ENCODE peak calls at places on chromosomes 3 and 15, in four cellular contexts. One of them, this sample, is unnamed.
A peak's percentile ranks its signal among the peaks of the same experiment; 100 is the strongest.

GRCh38 chr3:146972726-146973125 is 367.6 kb upstream of the PLSCR5 start:
- DNase-seq in HCT116: no peak
- DNase-seq in stomach: no peak
- DNase-seq in A549: no peak
- DNase-seq in this sample: no peak

GRCh38 chr3:106593381-106593780 is 724.6 kb upstream of the CBLB start:
- DNase-seq in stomach: no peak
- DNase-seq in HCT116: no peak
- DNase-seq in A549: no peak
- DNase-seq in this sample: no peak

GRCh38 chr3:184912166-184912565 is 100.2 kb downstream of the VPS8 start:
- DNase-seq in A549: no peak
- DNase-seq in HCT116: no peak
- DNase-seq in stomach: no peak
- DNase-seq in this sample: no peak

GRCh38 chr15:92393287-92393993 is at the start of gene ST8SIA2:
- DNase-seq in stomach: no peak
- DNase-seq in A549: no peak
- DNase-seq in HCT116: no peak
- DNase-seq in this sample: no peak

GRCh38 chr15:45187894-45188830 is at the start of gene SHF:
- DNase-seq in A549: peak; percentile 20
- DNase-seq in stomach: peak; percentile 65
- DNase-seq in HCT116: no peak
- DNase-seq in this sample: peak; percentile 89

GRCh38 chr3:54827056-54827687 is 100.7 kb downstream of the LRTM1 start:
- DNase-seq in HCT116: no peak
- DNase-seq in stomach: no peak
- DNase-seq in A549: no peak
- DNase-seq in this sample: no peak

GRCh38 chr15:66269326-66270090 is 16.0 kb upstream of the MEGF11 start:
- DNase-seq in HCT116: peak; percentile 70
- DNase-seq in A549: no peak
- DNase-seq in stomach: no peak
- DNase-seq in this sample: no peak

GRCh38 chr3:38457111-38458003 is 3.7 kb downstream of the ACVR2B start:
- DNase-seq in stomach: no peak
- DNase-seq in A549: no peak
- DNase-seq in HCT116: no peak
- DNase-seq in this sample: no peak

GRCh38 chr3:49757197-49757596 is 29.1 kb downstream of the IP6K1 start:
- DNase-seq in stomach: no peak
- DNase-seq in HCT116: no peak
- DNase-seq in A549: no peak
- DNase-seq in this sample: no peak

GRCh38 chr3:129122697-129123055 is 1.1 kb upstream of the RAB43 start:
- DNase-seq in HCT116: no peak
- DNase-seq in A549: no peak
- DNase-seq in stomach: peak; percentile 31
- DNase-seq in this sample: no peak

GRCh38 chr3:109081746-109082510 is 36.0 kb downstream of the MORC1 start:
- DNase-seq in stomach: peak; percentile 30
- DNase-seq in A549: peak; percentile 19
- DNase-seq in HCT116: peak; percentile 48
- DNase-seq in this sample: no peak

GRCh38 chr3:56366641-56366984 is 101.7 kb downstream of the ERC2 start:
- DNase-seq in HCT116: no peak
- DNase-seq in A549: no peak
- DNase-seq in stomach: no peak
- DNase-seq in this sample: no peak

GRCh38 chr15:71809346-71809745 is 1.0 kb upstream of the NR2E3 start:
- DNase-seq in A549: no peak
- DNase-seq in stomach: no peak
- DNase-seq in HCT116: no peak
- DNase-seq in this sample: no peak

GRCh38 chr3:133691410-133692107 is 29.8 kb upstream of the TOPBP1 start:
- DNase-seq in stomach: no peak
- DNase-seq in A549: no peak
- DNase-seq in HCT116: no peak
- DNase-seq in this sample: no peak

GRCh38 chr15:101127503-101128076 is 124.3 kb downstream of the CHSY1 start:
- DNase-seq in stomach: peak; percentile 68
- DNase-seq in A549: no peak
- DNase-seq in HCT116: peak; percentile 15
- DNase-seq in this sample: peak; percentile 88

DNA sequence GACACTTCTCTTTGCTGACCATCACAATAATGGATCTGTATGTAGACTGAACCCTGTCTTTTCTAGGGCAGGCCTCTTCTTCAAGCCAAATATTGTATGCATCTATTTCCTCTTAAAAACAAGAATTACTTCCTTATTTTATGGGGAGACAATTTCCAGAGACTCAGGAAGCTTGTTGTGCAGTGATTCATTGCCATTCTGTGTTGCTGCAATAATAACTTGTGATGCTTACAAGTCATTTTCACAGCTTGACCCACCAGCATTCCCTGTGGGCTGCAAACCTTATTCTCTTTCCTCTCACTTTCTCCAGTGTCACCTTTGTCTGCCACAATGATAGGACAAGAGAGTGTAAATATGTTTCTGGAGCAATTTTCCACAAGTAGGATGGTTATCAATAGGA is 276.7 kb upstream of the SGO1 start:
- DNase-seq in stomach: no peak
- DNase-seq in HCT116: no peak
- DNase-seq in A549: no peak
- DNase-seq in this sample: no peak
- H3K9me3 ChIP-seq in stomach: peaks cover 5% of the 10 kb centered on the region
- H3K9me3 ChIP-seq in HCT116: no peaks in the 10 kb centered on the region
- H3K9me3 ChIP-seq in A549: no peaks in the 10 kb centered on the region
- H3K9me3 ChIP-seq in this sample: peaks cover 22% of the 10 kb centered on the region

DNA sequence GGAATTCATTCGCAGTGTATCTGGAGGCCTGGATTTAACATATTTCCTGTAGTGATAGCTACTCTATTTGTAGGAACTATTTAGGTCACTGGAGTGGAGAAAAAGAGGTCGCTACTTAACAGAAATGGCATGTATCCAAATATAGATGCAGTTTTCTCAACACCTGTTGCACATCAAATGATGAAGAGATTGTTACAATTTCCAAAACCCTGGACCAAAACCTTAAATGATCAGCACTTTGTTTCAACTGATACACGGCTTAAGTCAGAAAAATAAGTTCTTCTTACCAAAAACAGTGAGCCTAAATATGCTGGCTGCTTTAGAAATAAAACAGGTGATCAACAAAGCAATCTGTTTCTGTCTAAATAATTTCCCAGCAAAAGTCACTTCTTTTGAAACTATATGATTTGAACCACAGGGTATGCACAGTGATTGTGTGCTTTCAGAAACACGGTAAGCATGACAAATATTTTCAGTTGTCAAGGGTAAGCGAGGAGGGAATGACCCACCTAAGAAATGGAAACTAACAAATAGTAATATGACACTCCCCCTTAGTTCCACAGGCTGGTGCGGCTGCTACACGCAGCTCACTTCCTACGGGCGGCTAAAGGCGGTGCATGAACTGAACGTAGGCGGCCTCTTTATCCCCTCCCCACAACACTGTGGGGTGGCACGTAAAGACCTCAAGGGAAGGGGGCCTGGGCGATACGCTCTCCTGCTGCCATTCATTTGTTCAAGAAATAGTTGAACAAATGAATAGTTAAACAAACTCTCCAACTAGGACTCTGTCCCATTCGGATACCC is 1.1 kb downstream of the EHD4 start:
- DNase-seq in stomach: peak; percentile 70
- DNase-seq in HCT116: peak; percentile 19
- DNase-seq in A549: peak; percentile 38
- DNase-seq in this sample: peak; percentile 90
- TF ChIP-seq POLR2A in stomach: no peak
- TF ChIP-seq POLR2A in HCT116: no peak
- TF ChIP-seq POLR2A in A549: no peak
- TF ChIP-seq POLR2A in this sample: no peak

GRCh38 chr15:56228854-56229253 is 14.8 kb downstream of the RFX7 start:
- DNase-seq in HCT116: no peak
- DNase-seq in stomach: no peak
- DNase-seq in A549: no peak
- DNase-seq in this sample: no peak
- H3K9me3 ChIP-seq in HCT116: peaks cover 7% of the 10 kb centered on the region
- H3K9me3 ChIP-seq in stomach: peaks cover 48% of the 10 kb centered on the region
- H3K9me3 ChIP-seq in A549: peaks cover 55% of the 10 kb centered on the region
- H3K9me3 ChIP-seq in this sample: peaks cover 76% of the 10 kb centered on the region

GRCh38 chr15:41965441-41966413 is 6.6 kb downstream of the EHD4 start:
- DNase-seq in HCT116: no peak
- DNase-seq in A549: no peak
- DNase-seq in stomach: peak; percentile 23
- DNase-seq in this sample: peak; percentile 21
- TF ChIP-seq POLR2A in HCT116: no peak
- TF ChIP-seq POLR2A in A549: no peak
- TF ChIP-seq POLR2A in stomach: no peak
- TF ChIP-seq POLR2A in this sample: no peak

GRCh38 chr15:20340331-20340811 is 201.2 kb downstream of the GOLGA6L6 start:
- DNase-seq in A549: no peak
- DNase-seq in HCT116: no peak
- DNase-seq in stomach: peak; percentile 51
- DNase-seq in this sample: peak; percentile 88
- H3K9me3 ChIP-seq in A549: peaks cover 54% of the 10 kb centered on the region
- H3K9me3 ChIP-seq in HCT116: peaks cover 49% of the 10 kb centered on the region
- H3K9me3 ChIP-seq in stomach: peaks cover 66% of the 10 kb centered on the region
- H3K9me3 ChIP-seq in this sample: peaks cover 20% of the 10 kb centered on the region

GRCh38 chr3:52532517-52532837 is 1.2 kb downstream of the NT5DC2 start:
- DNase-seq in HCT116: no peak
- DNase-seq in stomach: peak; percentile 41
- DNase-seq in A549: no peak
- DNase-seq in this sample: peak; percentile 66
- TF ChIP-seq POLR2A in HCT116: no peak
- TF ChIP-seq POLR2A in stomach: no peak
- TF ChIP-seq POLR2A in A549: no peak
- TF ChIP-seq POLR2A in this sample: no peak

DNA sequence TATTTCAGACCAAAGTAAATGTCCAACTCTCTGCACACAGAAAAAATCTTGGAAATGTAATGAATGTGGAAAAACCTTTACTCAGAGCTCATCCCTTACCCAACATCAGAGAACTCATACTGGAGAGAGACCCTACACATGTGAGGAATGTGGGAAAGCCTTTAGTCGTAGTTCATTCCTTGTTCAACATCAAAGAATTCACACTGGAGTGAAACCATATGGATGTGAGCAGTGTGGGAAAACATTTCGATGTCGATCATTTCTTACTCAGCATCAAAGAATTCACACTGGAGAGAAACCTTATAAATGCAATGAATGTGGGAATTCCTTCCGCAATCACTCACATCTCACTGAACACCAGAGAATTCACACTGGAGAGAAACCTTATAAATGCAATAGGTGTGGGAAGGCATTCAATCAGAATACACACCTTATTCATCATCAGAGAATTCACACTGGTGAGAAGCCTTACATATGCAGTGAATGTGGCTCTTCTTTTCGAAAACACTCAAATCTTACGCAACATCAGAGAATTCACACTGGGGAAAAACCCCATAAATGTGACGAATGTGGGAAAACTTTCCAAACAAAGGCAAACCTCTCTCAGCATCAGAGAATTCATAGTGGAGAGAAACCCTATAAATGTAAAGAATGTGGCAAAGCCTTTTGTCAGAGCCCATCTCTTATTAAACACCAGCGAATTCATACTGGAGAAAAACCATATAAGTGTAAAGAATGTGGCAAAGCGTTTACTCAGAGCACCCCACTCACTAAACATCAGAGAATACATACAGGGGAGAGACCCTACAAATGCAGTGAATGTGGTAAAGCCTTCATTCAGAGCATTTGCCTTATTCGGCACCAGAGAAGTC is 8.0 kb upstream of the ZNF501 start:
- DNase-seq in A549: no peak
- DNase-seq in stomach: no peak
- DNase-seq in HCT116: no peak
- DNase-seq in this sample: no peak
- H3K9me3 ChIP-seq in A549: peaks cover 88% of the 10 kb centered on the region
- H3K9me3 ChIP-seq in stomach: peaks cover 95% of the 10 kb centered on the region
- H3K9me3 ChIP-seq in HCT116: peaks cover 46% of the 10 kb centered on the region
- H3K9me3 ChIP-seq in this sample: peaks cover 100% of the 10 kb centered on the region

GRCh38 chr3:188010478-188010877 is 143.5 kb upstream of the LPP start:
- DNase-seq in HCT116: no peak
- DNase-seq in A549: no peak
- DNase-seq in stomach: no peak
- DNase-seq in this sample: no peak
- TF ChIP-seq POLR2A in HCT116: no peak
- TF ChIP-seq POLR2A in A549: no peak
- TF ChIP-seq POLR2A in stomach: no peak
- TF ChIP-seq POLR2A in this sample: no peak

GRCh38 chr15:26937134-26937533 is 33.8 kb upstream of the GABRG3 start:
- DNase-seq in stomach: no peak
- DNase-seq in A549: no peak
- DNase-seq in HCT116: no peak
- DNase-seq in this sample: no peak

GRCh38 chr15:26939398-26939797 is 31.6 kb upstream of the GABRG3 start:
- DNase-seq in A549: no peak
- DNase-seq in stomach: no peak
- DNase-seq in HCT116: no peak
- DNase-seq in this sample: no peak

GRCh38 chr15:26935322-26935721 is 35.7 kb upstream of the GABRG3 start:
- DNase-seq in A549: no peak
- DNase-seq in HCT116: no peak
- DNase-seq in stomach: no peak
- DNase-seq in this sample: no peak

DNA sequence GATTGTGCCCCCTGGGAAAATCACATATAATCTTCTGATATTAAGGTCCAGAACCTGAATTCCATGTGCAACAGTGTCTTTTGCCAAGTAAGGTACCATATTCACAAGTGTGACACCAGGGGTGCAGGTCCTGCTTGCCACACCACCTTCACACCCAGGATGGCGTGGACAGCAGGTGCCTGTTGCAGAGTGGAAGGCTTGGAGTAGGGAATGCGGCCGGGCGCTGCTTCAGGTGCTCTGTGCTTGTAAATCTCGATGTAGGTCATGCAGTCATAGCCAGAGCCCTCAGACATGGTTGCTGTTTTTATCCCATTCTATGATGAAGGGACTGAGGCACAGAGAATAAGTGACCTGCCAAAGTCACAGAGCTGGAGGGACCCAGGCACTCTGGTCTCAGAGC is 34.5 kb upstream of the GABRG3 start:
- DNase-seq in A549: no peak
- DNase-seq in HCT116: no peak
- DNase-seq in stomach: no peak
- DNase-seq in this sample: no peak
- H3K9me3 ChIP-seq in A549: no peaks in the 10 kb centered on the region
- H3K9me3 ChIP-seq in HCT116: peaks cover 42% of the 10 kb centered on the region
- H3K9me3 ChIP-seq in stomach: no peaks in the 10 kb centered on the region
- H3K9me3 ChIP-seq in this sample: no peaks in the 10 kb centered on the region

This sample was measured in spleen.